ENCODE peak calls at places on chromosomes 6 and 20, in four cellular contexts. A is HEK293T, M is IMR-90, N is GM12878. Z is an unnamed sample.

GRCh38 chr20:4384961-4385360 is 336.7 kb upstream of the PRND start:
- DNase-seq in A (no peak), N (no peak), M (no peak), Z (no peak)

GRCh38 chr20:57707849-57708693 is 1.7 kb downstream of the PMEPA1 start:
- DNase-seq in A (no peak), M (no peak), N (no peak), Z (no peak)

GRCh38 chr6:47400581-47400980 is 77.0 kb upstream of the CD2AP start:
- DNase-seq in A (no peak), M (no peak), N (no peak), Z (no peak)

GRCh38 chr6:136037885-136038460 is 186.5 kb downstream of the PDE7B start:
- DNase-seq in N (no peak), M (peak), A (no peak), Z (no peak)

GRCh38 chr20:3340443-3340842 is 67.0 kb downstream of the DNAAF9 start:
- DNase-seq in M (no peak), N (no peak), A (no peak), Z (no peak)

GRCh38 chr20:25750765-25751696 is 54.4 kb upstream of the ZNF337 start:
- DNase-seq in N (peak), M (peak), A (peak), Z (peak)

GRCh38 chr6:108403260-108403659 is 108.4 kb downstream of the AFG1L start:
- DNase-seq in A (no peak), N (no peak), M (no peak), Z (no peak)

GRCh38 chr6:131694832-131695426 is 6.3 kb downstream of the OR2A4 start:
- DNase-seq in A (peak), M (peak), N (no peak), Z (peak)

GRCh38 chr6:104705095-104705707 is 154.5 kb downstream of the HACE1 start:
- DNase-seq in M (peak), N (no peak), A (no peak), Z (no peak)

GRCh38 chr20:4113996-4114603 is 98.7 kb upstream of the RNF24 start:
- DNase-seq in M (no peak), N (no peak), A (no peak), Z (no peak)

GRCh38 chr6:33126101-33126714 is 50.4 kb downstream of the HLA-DPB1 start:
- DNase-seq in M (peak), A (peak), N (no peak), Z (peak)

GRCh38 chr20:3071266-3071609 is 182 bp upstream of the OXT start:
- DNase-seq in A (no peak), N (no peak), M (no peak), Z (no peak)

GRCh38 chr20:11544029-11544678 is 373.5 kb upstream of the BTBD3 start:
- DNase-seq in M (peak), A (peak), N (peak), Z (peak)

GRCh38 chr6:2623348-2623747 is 127.4 kb downstream of the MYLK4 start:
- DNase-seq in A (no peak), N (no peak), M (no peak), Z (peak)

GRCh38 chr6:82494367-82494766 is 130.8 kb downstream of the TPBG start:
- DNase-seq in A (no peak), N (no peak), M (no peak), Z (no peak)

GRCh38 chr6:38533064-38533463 is 106.7 kb downstream of the BTBD9 start:
- DNase-seq in N (no peak), A (no peak), M (no peak), Z (no peak)

GRCh38 chr20:37309941-37310590 is 20.6 kb downstream of the MANBAL start:
- DNase-seq in M (no peak), A (no peak), N (no peak), Z (no peak)

GRCh38 chr6:12097791-12098190 is 85.7 kb downstream of the HIVEP1 start:
- DNase-seq in M (peak), A (no peak), N (no peak), Z (no peak)

GRCh38 chr20:25659999-25660398 is 36.2 kb upstream of the NANP start:
- DNase-seq in N (no peak), A (no peak), M (no peak), Z (no peak)

GRCh38 chr6:168540713-168541291 is 99.8 kb downstream of the SMOC2 start:
- DNase-seq in N (no peak), A (no peak), M (no peak), Z (no peak)

GRCh38 chr6:144485531-144485930 is 200.4 kb downstream of the UTRN start:
- DNase-seq in N (no peak), M (peak), A (no peak), Z (no peak)

GRCh38 chr20:63850689-63851547 is 10.4 kb upstream of the ABHD16B start:
- DNase-seq in N (peak), M (no peak), A (no peak), Z (no peak)

GRCh38 chr20:41391587-41392001 is 25.0 kb upstream of the EMILIN3 start:
- DNase-seq in A (no peak), N (no peak), M (no peak), Z (no peak)

GRCh38 chr6:75386050-75386770 is 101.6 kb upstream of the TMEM30A start:
- DNase-seq in A (no peak), M (peak), N (no peak), Z (no peak)

GRCh38 chr20:8242827-8243764 is 111.0 kb downstream of the PLCB1 start:
- DNase-seq in M (no peak), A (no peak), N (no peak), Z (no peak)

GRCh38 chr20:52226370-52226769 is 34.8 kb upstream of the ZFP64 start:
- DNase-seq in M (no peak), N (no peak), A (no peak), Z (no peak)

GRCh38 chr6:132060591-132060990 is 109.4 kb upstream of the CCN2 start:
- DNase-seq in M (peak), A (no peak), N (no peak), Z (peak)

GRCh38 chr6:33822575-33823395 is 19.0 kb upstream of the MLN start:
- DNase-seq in A (peak), N (no peak), M (no peak), Z (peak)

GRCh38 chr6:138772596-138773176 is 883 bp upstream of the CCDC28A start:
- DNase-seq in A (peak), M (no peak), N (no peak), Z (no peak)

GRCh38 chr6:32194825-32195651 is 2.6 kb upstream of the GPSM3 start:
- DNase-seq in M (peak), A (peak), N (no peak), Z (peak)

GRCh38 chr6:32941412-32941784 is 570 bp upstream of the HLA-DMB start:
- DNase-seq in M (no peak), N (peak), A (no peak), Z (no peak)

GRCh38 chr6:41741625-41742490 is 5.3 kb downstream of the PGC start:
- DNase-seq in A (no peak), M (no peak), N (no peak), Z (peak)

GRCh38 chr6:41214559-41215238 is 13.4 kb upstream of the TREML4 start:
- DNase-seq in A (no peak), N (no peak), M (no peak), Z (no peak)

GRCh38 chr20:10992776-10993175 is 319.0 kb upstream of the JAG1 start:
- DNase-seq in N (no peak), M (peak), A (no peak), Z (no peak)

GRCh38 chr20:39853664-39854063 is 835.4 kb downstream of the MAFB start:
- DNase-seq in A (no peak), M (peak), N (peak), Z (no peak)

GRCh38 chr6:93468291-93468690 is 48.9 kb upstream of the EPHA7 start:
- DNase-seq in M (no peak), N (no peak), A (no peak), Z (no peak)
- TF ChIP-seq BHLHE40 in M (no peak), N (no peak), A (no peak), Z (no peak)

DNA sequence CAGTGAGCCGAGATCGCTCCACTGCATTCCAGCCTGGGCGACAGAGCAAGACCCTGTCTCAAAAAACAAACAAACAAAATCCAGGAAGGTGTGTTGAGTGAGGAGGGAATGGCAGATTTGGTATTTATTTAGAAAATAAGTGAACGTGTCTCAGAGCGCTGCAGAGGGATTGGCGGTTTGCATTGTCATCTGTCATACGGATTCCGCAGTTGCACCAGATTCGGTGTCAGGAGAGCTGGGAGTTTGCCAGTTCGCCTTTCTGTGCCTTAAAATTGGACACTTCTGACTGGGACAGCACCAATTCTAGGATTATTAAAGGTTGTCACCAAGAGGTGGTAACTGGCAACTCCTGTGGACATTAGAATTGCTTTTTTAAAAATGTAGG is 912 bp downstream of the SNRNP48 start:
- DNase-seq in A (peak), M (peak), N (no peak), Z (no peak)
- TF ChIP-seq BHLHE40 in A (no peak), M (no peak), N (no peak), Z (no peak)

GRCh38 chr6:77292564-77293546 is 170.4 kb downstream of the HTR1B start:
- DNase-seq in N (no peak), A (no peak), M (peak), Z (peak)

GRCh38 chr6:77298298-77298697 is 165.0 kb downstream of the HTR1B start:
- DNase-seq in A (no peak), M (peak), N (no peak), Z (no peak)
- TF ChIP-seq BHLHE40 in A (no peak), M (no peak), N (no peak), Z (no peak)

GRCh38 chr6:56963793-56964192 is 8.9 kb downstream of the BEND6 start:
- DNase-seq in M (no peak), N (no peak), A (no peak), Z (no peak)
- TF ChIP-seq BHLHE40 in M (no peak), N (no peak), A (no peak), Z (no peak)

GRCh38 chr20:48124960-48125359 is 339.7 kb upstream of the SULF2 start:
- DNase-seq in N (no peak), M (no peak), A (no peak), Z (no peak)
- TF ChIP-seq BHLHE40 in N (no peak), M (no peak), A (no peak), Z (no peak)

GRCh38 chr20:59561614-59562277 is 42.6 kb upstream of the PHACTR3 start:
- DNase-seq in N (no peak), M (no peak), A (peak), Z (no peak)
- TF ChIP-seq BHLHE40 in N (no peak), M (no peak), A (no peak), Z (no peak)

GRCh38 chr6:35972471-35972985 is 51.6 kb upstream of the SRPK1 start:
- DNase-seq in A (peak), M (no peak), N (no peak), Z (peak)
- TF ChIP-seq BHLHE40 in A (no peak), M (no peak), N (no peak), Z (no peak)

DNA sequence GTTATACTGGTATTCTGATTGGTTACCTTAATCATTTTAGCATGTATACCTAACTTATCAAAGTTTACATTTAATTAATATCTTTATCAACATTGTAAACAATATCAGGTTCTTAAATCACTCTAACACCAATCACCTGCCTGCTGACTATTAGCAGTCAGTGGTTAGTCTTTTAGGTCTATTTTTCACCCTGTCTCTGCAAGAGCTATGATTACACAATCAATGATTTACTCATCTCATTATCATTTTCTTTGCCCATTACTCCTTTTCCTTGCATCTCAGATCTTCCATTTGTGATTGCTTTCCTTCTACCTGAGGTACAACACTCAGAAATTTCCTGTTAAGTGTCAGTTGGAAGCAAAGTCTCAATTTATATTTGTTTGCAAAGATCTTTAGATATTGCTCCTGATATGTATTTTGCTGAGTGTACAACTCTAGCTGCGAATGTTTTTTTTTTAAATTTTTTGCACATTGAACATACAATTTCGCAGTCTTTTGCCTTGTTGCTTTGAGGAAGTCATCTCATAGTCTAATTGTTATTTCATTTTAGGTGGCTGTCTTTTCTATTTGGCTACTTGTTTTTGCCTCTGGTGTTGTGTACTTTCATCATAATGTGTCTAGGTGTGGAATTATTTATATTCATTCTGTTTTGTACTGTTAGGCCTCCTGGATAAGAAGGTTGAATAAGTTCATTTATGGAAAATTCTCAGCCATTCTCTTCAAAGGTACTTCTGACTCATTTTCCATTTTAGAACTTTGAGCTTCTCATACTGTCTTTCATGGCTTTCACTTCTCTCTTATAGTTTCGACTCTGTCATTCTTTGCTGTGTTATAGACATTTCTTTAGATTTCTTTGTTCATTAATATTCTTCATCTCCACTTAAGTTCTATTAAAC is 104.9 kb upstream of the CEP162 start:
- DNase-seq in M (no peak), N (peak), A (no peak), Z (no peak)
- TF ChIP-seq BHLHE40 in M (no peak), N (no peak), A (no peak), Z (no peak)